ENCODE peak calls at places on chromosomes 7 and 10, in eight cellular contexts. B is left ventricle myocardium superior, P is anterior cingulate cortex, L is heart left ventricle, H is NCI-H1092 treated with DMSO at 0.1 percent for 48 hours, J is suprapubic skin, W is Right ventricle myocardium superior, C is aorta. G is an unnamed sample.

GRCh38 chr7:82906502-82906901 is 256.2 kb downstream of the PCLO start:
- DNase-seq in B (no peak), H (no peak), L (no peak), P (no peak), J (no peak), W (no peak), C (no peak), G (no peak)

GRCh38 chr10:112343056-112343806 is 30.7 kb upstream of the ACSL5 start:
- DNase-seq in C (no peak), B (no peak), P (no peak), L (no peak), J (no peak), H (no peak), W (no peak), G (no peak)

GRCh38 chr10:15363031-15363430 is 8.1 kb downstream of the FAM171A1 start:
- DNase-seq in J (no peak), H (no peak), W (no peak), L (no peak), P (no peak), C (no peak), B (no peak), G (no peak)

GRCh38 chr10:921471-922414 is 9.8 kb downstream of the LARP4B start:
- DNase-seq in P (no peak), C (no peak), W (no peak), B (no peak), H (no peak), L (no peak), J (no peak), G (no peak)

GRCh38 chr7:141227454-141227853 is 153.6 kb downstream of the TMEM178B start:
- DNase-seq in J (no peak), L (no peak), W (no peak), B (no peak), C (no peak), P (no peak), H (no peak), G (no peak)

GRCh38 chr10:26870766-26871165 is 10.0 kb upstream of the ABI1 start:
- DNase-seq in W (no peak), C (no peak), P (no peak), L (no peak), H (no peak), B (no peak), J (no peak), G (no peak)

GRCh38 chr7:108420482-108420908 is 35.7 kb downstream of the NRCAM start:
- DNase-seq in W (no peak), B (no peak), C (no peak), L (no peak), P (no peak), J (no peak), H (no peak), G (no peak)

GRCh38 chr10:3830946-3831345 is 45.9 kb upstream of the KLF6 start:
- DNase-seq in J (no peak), L (no peak), C (no peak), W (no peak), P (no peak), H (no peak), B (no peak), G (no peak)

GRCh38 chr7:102450242-102450641 is 14.4 kb downstream of the ALKBH4 start:
- DNase-seq in W (no peak), J (no peak), L (no peak), B (no peak), P (no peak), C (no peak), H (no peak), G (no peak)

GRCh38 chr10:109866995-109867635 is 56.2 kb downstream of the XPNPEP1 start:
- DNase-seq in J (no peak), B (no peak), P (no peak), W (no peak), C (no peak), H (no peak), L (no peak), G (no peak)

GRCh38 chr7:74240482-74240881 is 13.7 kb downstream of the RFC2 start:
- DNase-seq in H (no peak), B (no peak), J (no peak), W (no peak), P (no peak), C (no peak), L (no peak), G (no peak)

GRCh38 chr7:127943541-127944521 is 87.4 kb downstream of the LRRC4 start:
- DNase-seq in W (no peak), P (peak), J (no peak), H (peak), C (no peak), L (no peak), B (no peak), G (peak)

GRCh38 chr10:123777881-123778280 is 111.7 kb downstream of the GPR26 start:
- DNase-seq in L (no peak), B (no peak), J (no peak), H (no peak), P (no peak), C (no peak), W (no peak), G (no peak)

GRCh38 chr7:137873979-137874378 is 27.2 kb upstream of the DGKI start:
- DNase-seq in J (no peak), B (no peak), C (no peak), L (no peak), H (no peak), W (no peak), P (no peak), G (no peak)

GRCh38 chr7:87628780-87629569 is 777 bp downstream of the RUNDC3B start:
- DNase-seq in H (peak), P (peak), J (peak), L (peak), C (peak), B (peak), W (no peak), G (peak)

GRCh38 chr10:47329905-47330304 is 7.7 kb downstream of the GDF2 start:
- DNase-seq in B (no peak), P (no peak), H (no peak), L (no peak), W (no peak), C (no peak), J (peak), G (no peak)

GRCh38 chr7:121330053-121330833 is 1.4 kb downstream of the WNT16 start:
- DNase-seq in C (no peak), B (no peak), W (no peak), P (no peak), L (no peak), J (no peak), H (peak), G (no peak)

GRCh38 chr7:142885311-142886230 is at the start of gene TRPV6:
- DNase-seq in L (no peak), W (no peak), B (no peak), J (no peak), P (no peak), C (peak), H (no peak), G (no peak)

GRCh38 chr7:16915405-16915804 is 33.6 kb upstream of the AGR3 start:
- DNase-seq in B (no peak), J (no peak), C (no peak), P (no peak), H (no peak), W (no peak), L (no peak), G (no peak)

GRCh38 chr7:155428171-155428834 is 29.6 kb upstream of the EN2 start:
- DNase-seq in C (no peak), W (peak), L (no peak), J (no peak), H (no peak), P (no peak), B (no peak), G (no peak)

GRCh38 chr7:68507644-68508043 is 1090.6 kb upstream of the AUTS2 start:
- DNase-seq in J (no peak), W (no peak), C (no peak), P (no peak), B (no peak), H (no peak), L (no peak), G (no peak)

GRCh38 chr10:95256268-95256667 is 34.5 kb downstream of the PDLIM1 start:
- DNase-seq in L (no peak), C (no peak), J (no peak), W (no peak), H (no peak), B (no peak), P (no peak), G (no peak)

GRCh38 chr10:565146-565545 is 124.3 kb downstream of the DIP2C start:
- DNase-seq in B (no peak), C (no peak), P (no peak), W (no peak), L (no peak), J (no peak), H (no peak), G (no peak)

GRCh38 chr10:43820663-43821062 is 172.0 kb upstream of the ZNF32 start:
- DNase-seq in W (no peak), B (no peak), L (no peak), J (no peak), C (no peak), H (no peak), P (no peak), G (no peak)

GRCh38 chr7:108459922-108460551 is 3.8 kb upstream of the NRCAM start:
- DNase-seq in B (no peak), H (peak), J (no peak), P (no peak), C (no peak), W (no peak), L (no peak), G (no peak)

GRCh38 chr7:43905209-43905946 is 1.0 kb downstream of the URGCP start:
- DNase-seq in B (no peak), J (peak), C (no peak), H (no peak), L (no peak), W (no peak), P (peak), G (peak)